ENCODE peak calls at places on chromosomes 5 and 9, in eight cellular contexts. T is hepatocyte; D is GM23248; I is naive thymus-derived CD4-positive, alpha-beta T cell; F is stomach; H is ovary; U is CD8-positive, alpha-beta memory T cell; W is breast epithelium. A is an unnamed sample. For H3K27me3 and H3K36me3, the result is how much of the 10 kb centered on the place peaks cover.

GRCh38 chr9:104009853-104010252 is 84.3 kb upstream of the SMC2 start:
- DNase-seq in H (no peak), U (no peak), I (no peak), T (no peak), D (no peak), W (no peak), F (no peak), A (no peak)

GRCh38 chr5:93017854-93018253 is 563.2 kb downstream of the NR2F1-AS1 start:
- DNase-seq in U (no peak), W (no peak), F (no peak), I (no peak), H (no peak), D (peak), T (no peak), A (no peak)

GRCh38 chr5:72956324-72957140 is 691 bp downstream of the FCHO2 start:
- DNase-seq in W (peak), U (peak), F (peak), H (peak), D (peak), I (peak), T (peak), A (no peak)

GRCh38 chr5:172325452-172325851 is 41.9 kb upstream of the UBTD2 start:
- DNase-seq in D (no peak), T (no peak), I (no peak), U (no peak), H (no peak), F (no peak), W (no peak), A (no peak)

GRCh38 chr5:147898875-147899401 is 7.4 kb downstream of the C5orf46 start:
- DNase-seq in T (no peak), F (no peak), H (no peak), D (no peak), I (no peak), W (no peak), U (no peak), A (no peak)

GRCh38 chr9:14525840-14526239 is 167.4 kb downstream of the ZDHHC21 start:
- DNase-seq in H (no peak), U (no peak), D (no peak), W (no peak), I (no peak), F (no peak), T (no peak), A (no peak)

GRCh38 chr5:84494453-84494852 is 109.8 kb upstream of the EDIL3 start:
- DNase-seq in W (no peak), H (no peak), F (no peak), D (peak), I (no peak), T (no peak), U (no peak), A (no peak)

GRCh38 chr9:73539881-73540280 is 388.2 kb downstream of the ANXA1 start:
- DNase-seq in U (no peak), T (no peak), W (no peak), H (no peak), D (no peak), F (no peak), I (no peak), A (no peak)

GRCh38 chr5:52892242-52892878 is 96.8 kb upstream of the ITGA2 start:
- DNase-seq in U (no peak), D (no peak), F (no peak), H (no peak), I (no peak), T (no peak), W (no peak), A (no peak)

GRCh38 chr5:123125953-123126352 is 36.9 kb downstream of the PRDM6 start:
- DNase-seq in I (no peak), U (no peak), F (no peak), T (no peak), H (no peak), D (peak), W (no peak), A (no peak)

GRCh38 chr9:136189394-136190236 is 15.3 kb downstream of the LHX3 start:
- DNase-seq in I (no peak), T (no peak), W (no peak), H (no peak), U (no peak), F (no peak), D (no peak), A (no peak)

GRCh38 chr5:138725153-138725884 is 27.9 kb upstream of the CTNNA1 start:
- DNase-seq in T (peak), H (peak), D (peak), W (peak), F (peak), U (no peak), I (no peak), A (no peak)

GRCh38 chr5:37598665-37599064 is 219.5 kb downstream of the WDR70 start:
- DNase-seq in F (no peak), H (no peak), W (no peak), I (no peak), D (no peak), T (no peak), U (no peak), A (no peak)

GRCh38 chr9:88056876-88057275 is 81.4 kb downstream of the SPATA31C2 start:
- DNase-seq in F (no peak), D (peak), U (no peak), W (no peak), T (no peak), H (no peak), I (no peak), A (no peak)

GRCh38 chr5:145499483-145499882 is 335.7 kb downstream of the PRELID2 start:
- DNase-seq in D (no peak), T (no peak), W (no peak), U (no peak), H (no peak), I (no peak), F (no peak), A (no peak)

GRCh38 chr9:21967169-21967568 is 27.0 kb downstream of the CDKN2A start:
- DNase-seq in W (no peak), D (no peak), U (no peak), F (no peak), H (no peak), I (no peak), T (no peak), A (no peak)

GRCh38 chr9:21966140-21966851 is 27.9 kb downstream of the CDKN2A start:
- DNase-seq in I (no peak), F (no peak), U (no peak), W (no peak), T (no peak), H (no peak), D (no peak), A (no peak)

GRCh38 chr9:21968331-21969010 is 25.7 kb downstream of the CDKN2A start:
- DNase-seq in F (no peak), T (peak), I (no peak), W (no peak), H (no peak), D (peak), U (no peak), A (no peak)

GRCh38 chr9:21969011-21969935 is 24.9 kb downstream of the CDKN2A start:
- DNase-seq in I (no peak), H (no peak), W (no peak), U (no peak), T (no peak), D (peak), F (no peak), A (no peak)

DNA sequence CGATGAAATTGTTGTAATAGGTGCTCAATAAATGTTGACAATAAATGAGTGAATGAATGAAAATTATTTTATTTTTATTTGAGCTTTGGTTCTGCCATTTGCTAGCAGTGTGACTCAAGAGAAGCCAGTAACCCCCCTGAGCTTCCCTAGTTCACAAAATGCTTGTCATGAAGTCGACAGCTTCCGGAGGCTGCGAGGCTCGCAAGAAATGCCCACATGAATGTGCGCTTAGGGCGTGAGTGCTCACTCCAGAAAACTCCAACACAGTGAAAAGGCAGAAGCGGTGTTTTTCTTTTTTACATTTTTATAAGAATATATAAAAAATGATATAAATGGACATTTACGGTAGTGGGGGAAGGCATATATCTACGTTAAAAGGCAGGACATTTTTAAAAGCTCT is 26.5 kb downstream of the CDKN2A start:
- DNase-seq in I (no peak), T (no peak), H (no peak), U (no peak), D (no peak), F (no peak), W (no peak), A (no peak)
- H3K27me3 ChIP-seq in I (half or more), T (half or more), H (under half), U (half or more), D (under half), F (half or more), W (under half), A (half or more)

GRCh38 chr9:134413890-134414731 is 87.9 kb downstream of the RXRA start:
- DNase-seq in F (peak), D (peak), I (no peak), U (no peak), H (peak), W (no peak), T (peak), A (no peak)

GRCh38 chr9:134410835-134411217 is 84.6 kb downstream of the RXRA start:
- DNase-seq in T (no peak), H (no peak), W (no peak), D (no peak), U (no peak), F (no peak), I (no peak), A (no peak)

GRCh38 chr9:134411451-134412297 is 85.4 kb downstream of the RXRA start:
- DNase-seq in U (no peak), D (no peak), F (no peak), W (no peak), T (no peak), H (no peak), I (no peak), A (no peak)

GRCh38 chr9:134413112-134413715 is 87.0 kb downstream of the RXRA start:
- DNase-seq in F (no peak), T (no peak), U (no peak), H (no peak), D (no peak), W (no peak), I (no peak), A (no peak)

GRCh38 chr9:134412298-134412711 is 86.0 kb downstream of the RXRA start:
- DNase-seq in I (no peak), H (no peak), D (no peak), U (no peak), W (no peak), F (no peak), T (peak), A (no peak)
- H3K27ac ChIP-seq in I (no peak), H (no peak), D (no peak), U (no peak), W (peak), F (no peak), T (no peak), A (no peak)

DNA sequence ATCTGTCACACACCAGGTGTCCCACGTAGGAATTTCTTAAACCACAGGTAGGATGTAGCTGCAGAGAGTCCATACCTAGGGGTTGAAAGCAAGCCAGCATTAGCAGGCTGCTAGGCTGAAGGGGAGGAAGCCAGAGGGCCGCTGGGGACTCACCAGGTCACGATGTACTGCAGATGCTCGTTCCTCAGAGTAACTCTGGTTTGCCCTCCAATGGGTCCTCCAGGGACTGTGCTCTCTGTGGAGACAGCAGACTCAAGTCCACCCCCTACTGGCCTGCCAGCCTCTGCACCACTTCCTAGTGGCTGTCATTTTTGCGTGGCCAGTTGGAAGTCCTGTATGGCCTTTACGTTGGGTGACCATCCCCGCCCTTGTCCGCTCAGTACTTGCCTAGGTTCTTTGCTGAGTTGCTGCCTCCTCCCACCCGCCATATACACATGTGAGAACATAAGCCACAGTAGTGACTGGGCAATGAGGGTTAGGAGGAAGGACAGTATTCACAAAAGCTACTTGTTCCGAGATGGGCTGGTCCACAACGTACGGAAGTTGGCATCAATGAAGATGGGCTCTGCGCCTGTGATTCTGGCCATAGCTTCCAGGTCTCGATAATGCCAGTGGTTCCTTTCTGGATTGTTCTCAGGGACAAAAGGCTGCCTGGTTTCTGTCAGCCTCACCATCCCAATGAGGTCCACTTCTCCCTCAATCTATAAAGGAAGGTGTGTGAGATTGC is 4.1 kb downstream of the RPL7A start:
- DNase-seq in F (no peak), U (no peak), H (no peak), I (peak), T (peak), D (peak), W (no peak), A (no peak)
- H3K36me3 ChIP-seq in F (half or more), U (under half), H (under half), I (under half), T (under half), D (under half), W (under half), A (under half)

GRCh38 chr9:37363124-37363523 is 59.4 kb upstream of the GRHPR start:
- DNase-seq in T (no peak), U (no peak), D (no peak), F (no peak), I (no peak), W (no peak), H (no peak), A (no peak)
- H3K27me3 ChIP-seq in T (under half), U (under half), D (under half), F (under half), I (under half), W (under half), H (under half), A (under half)

DNA sequence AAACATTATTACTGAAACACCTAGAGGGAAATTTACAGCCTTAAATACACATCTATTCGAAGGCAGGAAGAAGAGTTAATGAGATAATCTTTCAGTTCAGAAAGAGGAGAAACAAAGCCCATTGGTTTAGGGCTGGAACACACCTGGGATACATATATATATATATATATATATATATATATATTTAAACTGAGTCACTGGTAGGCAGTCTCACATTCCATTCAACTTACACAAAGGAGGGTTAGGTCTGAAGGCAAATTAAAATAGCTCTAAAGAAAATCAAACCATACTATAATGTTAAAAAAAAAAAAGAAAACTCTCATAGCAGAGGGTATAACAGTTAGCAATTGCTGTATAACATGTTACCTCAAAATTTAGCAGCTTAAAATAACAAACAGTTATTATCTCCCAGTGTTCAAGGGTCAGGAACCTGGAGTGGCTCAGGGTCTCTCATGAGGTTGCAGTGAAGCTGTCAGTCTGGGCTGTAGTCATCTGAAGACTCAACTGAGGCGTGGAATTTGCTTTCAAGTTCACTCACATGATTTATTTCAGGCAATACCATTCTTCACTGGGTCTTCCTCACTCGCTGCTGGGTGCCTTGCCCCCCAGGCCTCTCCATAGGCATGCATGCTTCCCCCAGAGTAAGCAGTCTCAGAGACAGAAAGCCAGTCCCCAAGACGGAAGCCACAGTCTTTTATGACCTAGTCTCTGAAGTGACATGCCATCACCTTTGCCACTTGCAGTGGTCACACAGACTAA is 332.8 kb downstream of the NSG2 start:
- DNase-seq in W (no peak), T (no peak), D (no peak), H (no peak), F (no peak), I (no peak), U (no peak), A (no peak)
- H3K27ac ChIP-seq in W (no peak), T (no peak), D (no peak), H (no peak), F (no peak), I (no peak), U (no peak), A (no peak)

GRCh38 chr5:454936-455335 is 12.0 kb downstream of the EXOC3 start:
- DNase-seq in D (no peak), W (no peak), I (no peak), T (no peak), F (no peak), U (no peak), H (no peak), A (no peak)
- H3K36me3 ChIP-seq in D (under half), W (under half), I (under half), T (under half), F (half or more), U (half or more), H (under half), A (half or more)

GRCh38 chr5:132824426-132824825 is 6.0 kb downstream of the SHROOM1 start:
- DNase-seq in F (no peak), D (no peak), W (no peak), U (no peak), T (no peak), H (no peak), I (no peak), A (no peak)

GRCh38 chr5:132823481-132824050 is 6.9 kb downstream of the SHROOM1 start:
- DNase-seq in U (no peak), D (no peak), T (no peak), H (no peak), W (no peak), F (no peak), I (no peak), A (no peak)

GRCh38 chr5:132825824-132826391 is 4.5 kb downstream of the SHROOM1 start:
- DNase-seq in U (no peak), F (no peak), H (peak), I (no peak), W (no peak), T (no peak), D (no peak), A (no peak)

GRCh38 chr5:132826424-132827082 is 3.9 kb downstream of the SHROOM1 start:
- DNase-seq in U (no peak), D (no peak), F (no peak), H (no peak), W (no peak), T (no peak), I (no peak), A (no peak)

DNA sequence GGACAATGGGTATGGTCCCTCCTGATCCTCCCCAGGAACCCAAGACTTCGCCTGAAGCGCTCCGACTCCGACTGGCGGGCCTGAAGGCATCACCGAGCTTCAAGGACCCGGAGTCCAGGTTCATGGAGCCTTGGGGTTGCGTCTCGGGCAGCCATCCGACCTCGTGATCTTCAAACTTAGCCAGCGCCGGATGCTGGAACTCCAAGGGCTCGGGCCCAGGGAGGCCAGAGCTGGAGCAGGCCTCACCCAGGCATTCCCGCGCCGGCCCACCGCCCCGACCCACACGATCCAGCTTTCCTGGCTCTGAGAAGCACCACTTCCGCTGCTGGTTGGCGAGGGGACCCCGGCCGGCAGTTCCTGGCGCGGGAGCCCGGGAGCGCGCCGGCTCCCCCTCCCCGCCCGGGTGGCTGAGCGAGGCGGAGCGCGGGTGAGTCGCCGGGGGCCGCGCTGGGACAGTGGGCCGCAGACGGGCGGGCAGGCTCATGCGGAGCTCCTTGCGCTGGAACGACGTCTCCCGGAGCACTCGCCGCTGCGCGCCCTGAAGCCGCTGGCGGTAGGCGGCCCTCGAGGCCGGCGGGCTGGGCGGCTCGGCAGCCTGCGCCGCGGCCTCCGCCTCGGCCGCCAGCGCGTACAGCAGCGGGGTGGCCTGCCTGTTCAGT is 5.2 kb downstream of the SHROOM1 start:
- DNase-seq in I (no peak), U (no peak), W (no peak), D (no peak), T (no peak), F (no peak), H (peak), A (no peak)
- H3K27me3 ChIP-seq in I (under half), U (under half), W (under half), D (under half), T (under half), F (under half), H (under half), A (under half)

DNA sequence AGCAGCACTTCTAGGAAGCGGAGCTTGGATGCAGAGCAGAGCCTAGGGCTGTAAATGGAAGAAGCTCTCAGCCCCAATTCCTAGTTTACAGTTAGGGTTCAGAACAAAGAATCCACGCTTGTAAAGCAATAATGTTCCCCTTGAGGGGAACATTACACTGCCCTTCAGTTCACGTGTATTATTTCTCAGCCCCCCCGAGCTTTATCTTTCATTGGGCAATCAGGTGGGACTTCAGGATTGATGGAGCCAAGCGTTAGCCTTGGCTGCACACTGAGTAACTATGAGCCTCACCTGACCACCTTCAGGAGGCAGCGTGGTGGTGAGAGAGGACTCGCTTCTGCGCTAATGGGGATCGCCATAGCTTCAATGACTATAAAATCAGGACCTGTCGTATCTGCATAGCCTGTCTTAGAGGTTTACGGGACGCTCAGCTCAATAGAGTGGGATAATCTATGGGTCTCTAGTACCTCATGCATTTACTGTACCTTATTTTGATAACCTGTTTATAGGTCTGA is 157.0 kb upstream of the RASEF start:
- DNase-seq in T (peak), I (no peak), W (no peak), H (no peak), U (no peak), D (no peak), F (no peak), A (no peak)
- H3K27ac ChIP-seq in T (peak), I (no peak), W (peak), H (peak), U (no peak), D (no peak), F (peak), A (no peak)

A was measured in effector memory CD4-positive, alpha-beta T cell.